ENCODE peak calls at places on chromosome 9, in eight cellular contexts. G, E, B, U, M, Q, Y and T are unnamed samples.
A peak's percentile ranks its signal among the peaks of the same experiment; 100 is the strongest.

GRCh38 chr9:124008307-124008854 is 3.2 kb upstream of the LHX2 start:
- DNase-seq in G (no peak), E (no peak), B (peak; percentile 78), U (no peak), M (no peak), Q (no peak), Y (peak; percentile 33), T (no peak)

GRCh38 chr9:123368023-123368422 is 12.0 kb downstream of the CRB2 start:
- DNase-seq in G (no peak), E (no peak), B (no peak), U (no peak), M (no peak), Q (no peak), Y (no peak), T (no peak)

GRCh38 chr9:86637515-86637914 is 283.3 kb upstream of the TUT7 start:
- DNase-seq in G (no peak), E (no peak), B (peak; percentile 97), U (peak; percentile 66), M (peak; percentile 52), Q (no peak), Y (no peak), T (no peak)

GRCh38 chr9:70117835-70118319 is 74.2 kb downstream of the MAMDC2 start:
- DNase-seq in G (no peak), E (no peak), B (no peak), U (peak; percentile 56), M (no peak), Q (no peak), Y (no peak), T (no peak)

GRCh38 chr9:4832786-4833579 is 40.2 kb downstream of the RCL1 start:
- DNase-seq in G (no peak), E (no peak), B (no peak), U (peak; percentile 99), M (no peak), Q (peak; percentile 98), Y (no peak), T (no peak)

GRCh38 chr9:90925581-90926257 is 124.1 kb downstream of the SYK start:
- DNase-seq in G (no peak), E (no peak), B (no peak), U (peak; percentile 58), M (no peak), Q (peak; percentile 63), Y (no peak), T (no peak)

GRCh38 chr9:105694848-105695581 is 674 bp downstream of the TMEM38B start:
- DNase-seq in G (peak; percentile 51), E (peak; percentile 58), B (peak; percentile 71), U (peak; percentile 41), M (peak; percentile 62), Q (peak; percentile 56), Y (no peak), T (peak; percentile 75)

GRCh38 chr9:87405677-87406544 is 91.8 kb upstream of the DAPK1 start:
- DNase-seq in G (no peak), E (no peak), B (no peak), U (peak; percentile 25), M (peak; percentile 43), Q (peak; percentile 67), Y (no peak), T (peak; percentile 43)

GRCh38 chr9:20321683-20322082 is 300.6 kb downstream of the MLLT3 start:
- DNase-seq in G (peak; percentile 78), E (no peak), B (no peak), U (no peak), M (no peak), Q (no peak), Y (peak; percentile 5), T (no peak)

GRCh38 chr9:137416563-137417151 is 6.3 kb downstream of the EXD3 start:
- DNase-seq in G (no peak), E (no peak), B (no peak), U (no peak), M (no peak), Q (no peak), Y (no peak), T (no peak)

GRCh38 chr9:9142001-9142400 is 1342.4 kb upstream of the DMAC1 start:
- DNase-seq in G (no peak), E (no peak), B (no peak), U (no peak), M (no peak), Q (no peak), Y (peak; percentile 71), T (no peak)

GRCh38 chr9:109319631-109320233 is 1.1 kb downstream of the EPB41L4B start:
- DNase-seq in G (no peak), E (no peak), B (peak; percentile 14), U (peak; percentile 4), M (peak; percentile 58), Q (no peak), Y (no peak), T (no peak)

GRCh38 chr9:130298663-130299279 is 33.2 kb downstream of the HMCN2 start:
- DNase-seq in G (no peak), E (no peak), B (peak; percentile 71), U (no peak), M (no peak), Q (no peak), Y (no peak), T (no peak)

GRCh38 chr9:89657765-89658164 is 53.0 kb downstream of the GADD45G start:
- DNase-seq in G (no peak), E (no peak), B (no peak), U (no peak), M (no peak), Q (no peak), Y (no peak), T (no peak)

GRCh38 chr9:23638837-23639426 is 187.1 kb downstream of the ELAVL2 start:
- DNase-seq in G (no peak), E (no peak), B (no peak), U (peak; percentile 58), M (no peak), Q (no peak), Y (no peak), T (no peak)

GRCh38 chr9:127130661-127131538 is 8.5 kb upstream of the ANGPTL2 start:
- DNase-seq in G (no peak), E (peak; percentile 42), B (peak; percentile 60), U (peak; percentile 94), M (no peak), Q (peak; percentile 99), Y (peak; percentile 30), T (no peak)

GRCh38 chr9:123556464-123557435 is 200.8 kb downstream of the CRB2 start:
- DNase-seq in G (no peak), E (no peak), B (no peak), U (no peak), M (no peak), Q (no peak), Y (no peak), T (no peak)

GRCh38 chr9:124212381-124213050 is 45.2 kb upstream of the NEK6 start:
- DNase-seq in G (no peak), E (no peak), B (no peak), U (peak; percentile 49), M (no peak), Q (peak; percentile 56), Y (no peak), T (no peak)